ENCODE peak calls at places on chromosomes 5 and 9, in five cellular contexts. One of them, this sample, is unnamed.

GRCh38 chr9:133207021-133207531 is 2.0 kb downstream of the OBP2B start:
- DNase-seq in fibroblast of lung: no peak
- DNase-seq in PC-3: no peak
- DNase-seq in neural progenitor cell: no peak
- DNase-seq in K562: no peak
- DNase-seq in this sample: no peak

GRCh38 chr5:108341866-108342265 is 40.0 kb downstream of the FBXL17 start:
- DNase-seq in K562: no peak
- DNase-seq in PC-3: no peak
- DNase-seq in fibroblast of lung: no peak
- DNase-seq in neural progenitor cell: no peak
- DNase-seq in this sample: no peak

GRCh38 chr5:75034137-75034739 is 18.1 kb downstream of the GCNT4 start:
- DNase-seq in neural progenitor cell: no peak
- DNase-seq in K562: no peak
- DNase-seq in fibroblast of lung: no peak
- DNase-seq in PC-3: peak; percentile 68
- DNase-seq in this sample: peak; percentile 7

GRCh38 chr5:148623741-148624140 is 30.6 kb downstream of the HTR4 start:
- DNase-seq in fibroblast of lung: peak; percentile 3
- DNase-seq in neural progenitor cell: no peak
- DNase-seq in K562: peak; percentile 41
- DNase-seq in PC-3: peak; percentile 92
- DNase-seq in this sample: no peak

GRCh38 chr5:131589510-131590348 is 45.3 kb downstream of the RAPGEF6 start:
- DNase-seq in PC-3: peak; percentile 41
- DNase-seq in fibroblast of lung: peak; percentile 61
- DNase-seq in neural progenitor cell: peak; percentile 73
- DNase-seq in K562: peak; percentile 65
- DNase-seq in this sample: peak; percentile 45

GRCh38 chr9:14314424-14314928 is 535 bp upstream of the NFIB start:
- DNase-seq in PC-3: peak; percentile 82
- DNase-seq in fibroblast of lung: peak; percentile 97
- DNase-seq in neural progenitor cell: peak; percentile 39
- DNase-seq in K562: peak; percentile 70
- DNase-seq in this sample: no peak

GRCh38 chr9:97855486-97855875 is 2.5 kb downstream of the FOXE1 start:
- DNase-seq in PC-3: no peak
- DNase-seq in neural progenitor cell: no peak
- DNase-seq in fibroblast of lung: no peak
- DNase-seq in K562: no peak
- DNase-seq in this sample: no peak

GRCh38 chr9:98597372-98597771 is 111.4 kb downstream of the GABBR2 start:
- DNase-seq in neural progenitor cell: no peak
- DNase-seq in fibroblast of lung: peak; percentile 62
- DNase-seq in K562: no peak
- DNase-seq in PC-3: no peak
- DNase-seq in this sample: no peak

GRCh38 chr9:2291980-2292704 is 277.0 kb downstream of the SMARCA2 start:
- DNase-seq in neural progenitor cell: no peak
- DNase-seq in PC-3: peak; percentile 55
- DNase-seq in fibroblast of lung: peak; percentile 21
- DNase-seq in K562: no peak
- DNase-seq in this sample: no peak

GRCh38 chr9:92931606-92932005 is 15.7 kb upstream of the FGD3 start:
- DNase-seq in K562: no peak
- DNase-seq in PC-3: no peak
- DNase-seq in fibroblast of lung: no peak
- DNase-seq in neural progenitor cell: no peak
- DNase-seq in this sample: no peak

GRCh38 chr5:157222506-157223230 is 42.0 kb downstream of the ITK start:
- DNase-seq in fibroblast of lung: peak; percentile 76
- DNase-seq in PC-3: peak; percentile 42
- DNase-seq in neural progenitor cell: no peak
- DNase-seq in K562: no peak
- DNase-seq in this sample: no peak

GRCh38 chr5:52374286-52374685 is 413.4 kb upstream of the ITGA1 start:
- DNase-seq in PC-3: no peak
- DNase-seq in neural progenitor cell: no peak
- DNase-seq in K562: no peak
- DNase-seq in fibroblast of lung: no peak
- DNase-seq in this sample: no peak

GRCh38 chr9:99092643-99093491 is 12.0 kb upstream of the TGFBR1 start:
- DNase-seq in fibroblast of lung: no peak
- DNase-seq in PC-3: no peak
- DNase-seq in K562: peak; percentile 78
- DNase-seq in neural progenitor cell: no peak
- DNase-seq in this sample: peak; percentile 83

DNA sequence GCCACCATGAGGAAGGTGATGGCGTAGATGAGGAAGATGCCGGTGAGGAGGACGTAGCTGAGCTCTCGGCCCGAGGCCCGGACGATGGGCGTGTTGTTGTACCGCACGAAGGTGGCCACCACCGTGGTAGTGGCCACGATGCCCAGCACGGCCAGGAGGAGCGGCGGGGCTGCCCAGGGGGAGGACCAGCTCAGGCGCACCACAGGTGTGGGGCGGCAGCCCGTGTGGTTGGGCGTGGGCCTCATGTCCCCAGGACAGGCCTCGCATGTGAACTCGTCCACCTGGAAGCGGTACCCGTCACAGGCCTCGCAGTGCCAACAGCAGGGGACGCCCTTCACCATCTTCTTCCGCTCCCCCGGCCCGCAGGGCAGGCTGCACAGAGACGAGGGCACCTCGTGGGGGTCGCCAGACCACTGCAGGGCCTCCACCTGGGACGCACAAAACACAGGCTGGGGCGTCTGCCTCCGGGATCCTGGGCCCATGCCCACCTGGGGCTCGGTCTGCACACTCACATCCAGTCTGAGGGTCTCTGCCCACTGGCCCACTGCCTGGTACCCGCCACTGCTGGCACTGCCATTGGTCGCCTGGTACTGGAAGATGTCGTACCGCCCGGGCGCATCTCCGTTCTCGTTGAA is 8.7 kb downstream of the GRM6 start:
- DNase-seq in fibroblast of lung: no peak
- DNase-seq in PC-3: no peak
- DNase-seq in K562: no peak
- DNase-seq in neural progenitor cell: no peak
- DNase-seq in this sample: no peak
- H3K9me3 ChIP-seq in fibroblast of lung: no peaks in the 10 kb centered on the region
- H3K9me3 ChIP-seq in PC-3: peaks cover 13% of the 10 kb centered on the region
- H3K9me3 ChIP-seq in K562: no peaks in the 10 kb centered on the region
- H3K9me3 ChIP-seq in neural progenitor cell: no peaks in the 10 kb centered on the region
- H3K9me3 ChIP-seq in this sample: no peaks in the 10 kb centered on the region

DNA sequence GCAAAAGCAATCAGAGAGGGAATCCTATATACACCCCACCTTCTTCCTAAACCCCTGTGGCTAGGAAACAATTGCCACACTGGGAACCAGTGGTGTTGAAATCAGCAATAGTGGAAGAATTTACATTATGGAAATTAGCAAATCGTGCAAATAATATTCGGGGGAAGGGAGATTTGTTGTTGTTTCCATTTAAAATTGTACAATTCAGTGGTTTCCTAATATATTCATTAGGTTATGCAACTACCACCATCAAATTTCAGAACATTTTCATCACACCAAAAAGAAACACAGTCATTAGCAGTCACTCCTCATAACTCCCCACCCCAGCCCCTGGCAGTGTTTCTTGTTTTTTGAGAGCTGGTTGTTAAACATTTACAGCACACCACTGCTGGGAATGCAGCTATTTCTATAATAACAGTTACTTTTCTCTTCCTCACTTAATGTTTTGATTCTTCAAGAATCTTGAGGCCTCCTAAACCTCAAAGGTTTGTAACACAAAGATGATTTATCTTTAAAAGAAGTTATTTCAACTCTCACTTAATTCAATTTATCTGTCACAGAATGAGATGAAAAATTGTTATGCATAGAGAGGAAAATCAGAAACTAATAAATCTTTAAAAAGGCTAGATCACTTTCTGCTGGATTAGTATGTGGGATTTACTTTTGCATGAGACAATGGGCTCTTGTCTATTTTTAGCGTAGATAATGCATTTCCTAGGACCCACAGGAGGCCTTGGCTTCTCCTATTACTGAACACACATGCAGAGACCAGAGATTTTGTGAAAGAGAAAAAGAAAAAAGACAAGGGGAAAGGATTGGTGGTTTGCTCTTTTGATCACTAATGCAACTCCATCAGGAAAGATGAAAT is 91.8 kb upstream of the DAPK1 start:
- DNase-seq in K562: no peak
- DNase-seq in PC-3: no peak
- DNase-seq in fibroblast of lung: no peak
- DNase-seq in neural progenitor cell: no peak
- DNase-seq in this sample: no peak
- H3K4me2 ChIP-seq in K562: no peak overlapping the region
- H3K4me2 ChIP-seq in PC-3: no peak overlapping the region
- H3K4me2 ChIP-seq in fibroblast of lung: no peak overlapping the region
- H3K4me2 ChIP-seq in neural progenitor cell: peak overlapping the region; percentile 41
- H3K4me2 ChIP-seq in this sample: no peak overlapping the region

DNA sequence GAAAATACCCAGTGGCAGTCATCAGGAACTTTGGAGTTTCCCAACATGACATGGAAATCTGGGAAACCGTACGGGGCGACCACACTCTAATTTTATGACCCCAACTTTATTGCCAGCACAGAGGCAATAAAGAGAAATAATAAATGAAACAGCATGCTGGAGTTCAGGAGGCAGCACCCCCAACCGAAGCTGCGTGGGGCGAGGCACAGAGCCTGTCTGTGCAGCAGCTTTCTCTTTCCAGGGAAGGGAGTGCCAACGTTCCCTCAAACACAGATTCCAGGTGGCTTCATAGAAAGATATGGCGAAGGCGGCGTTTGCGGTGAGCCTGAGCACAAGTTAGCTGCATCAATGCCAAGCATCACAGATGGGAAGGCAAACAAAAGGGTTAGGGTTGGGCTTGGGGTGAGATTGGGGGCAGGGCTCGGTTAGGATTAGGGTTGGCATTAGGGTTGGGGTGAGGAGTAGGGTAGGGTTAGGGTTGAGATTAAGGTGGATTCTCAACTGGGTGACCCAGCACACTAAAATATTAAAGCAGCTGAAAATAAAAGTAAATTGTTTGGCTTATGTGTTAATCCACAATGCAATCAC is 114.8 kb downstream of the HSD17B3 start:
- DNase-seq in K562: no peak
- DNase-seq in fibroblast of lung: no peak
- DNase-seq in neural progenitor cell: peak; percentile 28
- DNase-seq in PC-3: no peak
- DNase-seq in this sample: no peak
- H3K9me3 ChIP-seq in K562: no peaks in the 10 kb centered on the region
- H3K9me3 ChIP-seq in fibroblast of lung: no peaks in the 10 kb centered on the region
- H3K9me3 ChIP-seq in neural progenitor cell: no peaks in the 10 kb centered on the region
- H3K9me3 ChIP-seq in PC-3: no peaks in the 10 kb centered on the region
- H3K9me3 ChIP-seq in this sample: peaks cover 2% of the 10 kb centered on the region

DNA sequence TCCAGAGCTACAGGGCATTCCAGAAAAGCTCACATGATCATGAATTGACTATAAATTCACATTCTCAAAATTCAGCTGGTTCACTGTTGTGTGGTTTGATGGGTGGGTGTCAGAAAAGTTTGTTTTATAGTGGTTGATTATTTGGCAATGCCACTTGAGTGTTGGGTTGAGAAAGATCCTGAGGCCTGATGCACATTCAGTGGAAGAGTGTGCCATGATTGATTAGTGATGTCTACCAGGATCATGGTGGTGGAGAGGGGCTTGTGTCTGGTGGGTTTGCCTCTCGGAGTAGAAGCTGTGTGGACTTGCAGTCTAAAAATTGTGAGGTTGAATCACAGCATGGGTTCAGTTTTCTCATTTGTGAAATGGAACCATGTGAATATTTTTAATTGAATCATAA is 2.0 kb downstream of the NDUFS6 start:
- DNase-seq in neural progenitor cell: no peak
- DNase-seq in PC-3: no peak
- DNase-seq in K562: no peak
- DNase-seq in fibroblast of lung: no peak
- DNase-seq in this sample: no peak
- H3K4me2 ChIP-seq in neural progenitor cell: no peak overlapping the region
- H3K4me2 ChIP-seq in PC-3: peak overlapping the region; percentile 95
- H3K4me2 ChIP-seq in K562: no peak overlapping the region
- H3K4me2 ChIP-seq in fibroblast of lung: no peak overlapping the region
- H3K4me2 ChIP-seq in this sample: peak overlapping the region; percentile 99

GRCh38 chr5:179127136-179128040 is 67.2 kb downstream of the ZNF354C start:
- DNase-seq in fibroblast of lung: no peak
- DNase-seq in K562: no peak
- DNase-seq in PC-3: no peak
- DNase-seq in neural progenitor cell: no peak
- DNase-seq in this sample: no peak
- H3K9me3 ChIP-seq in fibroblast of lung: no peaks in the 10 kb centered on the region
- H3K9me3 ChIP-seq in K562: no peaks in the 10 kb centered on the region
- H3K9me3 ChIP-seq in PC-3: no peaks in the 10 kb centered on the region
- H3K9me3 ChIP-seq in neural progenitor cell: no peaks in the 10 kb centered on the region
- H3K9me3 ChIP-seq in this sample: no peaks in the 10 kb centered on the region

DNA sequence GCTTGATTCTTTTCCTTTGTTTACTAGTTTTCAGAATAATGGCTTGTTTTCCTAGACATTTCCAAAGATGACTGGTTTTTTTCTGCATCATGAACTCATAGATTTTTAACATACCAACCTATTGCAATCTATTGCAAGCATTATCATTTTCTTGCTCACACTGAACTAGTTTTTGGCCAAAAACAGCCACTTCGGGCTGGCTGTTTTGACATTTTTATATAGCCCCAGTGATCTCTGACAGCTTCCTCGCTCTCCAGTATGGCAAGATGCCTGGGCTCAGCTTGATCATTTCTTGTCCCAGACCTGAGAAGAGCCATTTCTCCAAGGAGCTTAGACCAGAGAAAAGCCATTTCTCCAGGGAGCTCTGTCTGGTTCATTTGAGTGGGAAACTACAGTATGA is 94.3 kb upstream of the MAMDC2 start:
- DNase-seq in fibroblast of lung: peak; percentile 25
- DNase-seq in K562: no peak
- DNase-seq in neural progenitor cell: no peak
- DNase-seq in PC-3: no peak
- DNase-seq in this sample: no peak
- H3K4me2 ChIP-seq in fibroblast of lung: no peak overlapping the region
- H3K4me2 ChIP-seq in K562: no peak overlapping the region
- H3K4me2 ChIP-seq in neural progenitor cell: no peak overlapping the region
- H3K4me2 ChIP-seq in PC-3: no peak overlapping the region
- H3K4me2 ChIP-seq in this sample: no peak overlapping the region

GRCh38 chr9:127444921-127445850 is 6.0 kb downstream of the RPL12 start:
- DNase-seq in fibroblast of lung: peak; percentile 49
- DNase-seq in PC-3: peak; percentile 24
- DNase-seq in neural progenitor cell: no peak
- DNase-seq in K562: peak; percentile 32
- DNase-seq in this sample: no peak

GRCh38 chr9:127448112-127448805 is 2.9 kb downstream of the RPL12 start:
- DNase-seq in K562: no peak
- DNase-seq in neural progenitor cell: no peak
- DNase-seq in fibroblast of lung: no peak
- DNase-seq in PC-3: no peak
- DNase-seq in this sample: no peak

GRCh38 chr9:127447416-127448111 is 3.6 kb downstream of the RPL12 start:
- DNase-seq in K562: peak; percentile 27
- DNase-seq in fibroblast of lung: peak; percentile 42
- DNase-seq in PC-3: no peak
- DNase-seq in neural progenitor cell: no peak
- DNase-seq in this sample: no peak

GRCh38 chr9:127445851-127446719 is 5.1 kb downstream of the RPL12 start:
- DNase-seq in neural progenitor cell: no peak
- DNase-seq in fibroblast of lung: no peak
- DNase-seq in K562: peak; percentile 56
- DNase-seq in PC-3: peak; percentile 13
- DNase-seq in this sample: no peak

GRCh38 chr9:127446720-127447415 is 4.3 kb downstream of the RPL12 start:
- DNase-seq in fibroblast of lung: no peak
- DNase-seq in neural progenitor cell: no peak
- DNase-seq in PC-3: peak; percentile 18
- DNase-seq in K562: peak; percentile 34
- DNase-seq in this sample: no peak
- H3K9me3 ChIP-seq in fibroblast of lung: peaks cover 4% of the 10 kb centered on the region
- H3K9me3 ChIP-seq in neural progenitor cell: no peaks in the 10 kb centered on the region
- H3K9me3 ChIP-seq in PC-3: no peaks in the 10 kb centered on the region
- H3K9me3 ChIP-seq in K562: peaks cover 12% of the 10 kb centered on the region
- H3K9me3 ChIP-seq in this sample: no peaks in the 10 kb centered on the region